ENCODE peak calls at places on chromosomes 5 and 9, in six cellular contexts. P, S, G, H, T and N are unnamed samples.

GRCh38 chr5:80763211-80763610 is 108.4 kb upstream of the DHFR start:
- DNase-seq in H (no peak), P (no peak), G (no peak), T (no peak), S (no peak), N (no peak)

GRCh38 chr5:107300928-107301327 is 369.8 kb downstream of the EFNA5 start:
- DNase-seq in T (no peak), H (no peak), S (no peak), P (no peak), G (no peak), N (peak; percentile 20)

GRCh38 chr9:15361737-15362136 is 54.7 kb upstream of the TTC39B start:
- DNase-seq in G (no peak), H (no peak), P (no peak), T (no peak), S (no peak), N (no peak)

GRCh38 chr5:153546566-153546965 is 56.1 kb downstream of the GRIA1 start:
- DNase-seq in P (no peak), T (no peak), H (no peak), G (no peak), S (no peak), N (no peak)

GRCh38 chr9:137968235-137968634 is 90.7 kb downstream of the CACNA1B start:
- DNase-seq in S (no peak), G (peak; percentile 6), P (no peak), H (peak; percentile 39), T (peak; percentile 40), N (no peak)

GRCh38 chr5:159504857-159505304 is 174.6 kb upstream of the IL12B start:
- DNase-seq in S (no peak), T (peak; percentile 72), H (no peak), P (peak; percentile 61), G (peak; percentile 42), N (peak; percentile 59)

GRCh38 chr5:136191304-136192014 is 1.5 kb downstream of the SMIM32 start:
- DNase-seq in H (peak; percentile 24), S (no peak), P (no peak), T (no peak), G (no peak), N (peak; percentile 56)

GRCh38 chr5:74017112-74017511 is 391.1 kb downstream of the ARHGEF28 start:
- DNase-seq in T (no peak), P (no peak), H (no peak), S (no peak), G (no peak), N (peak; percentile 92)

GRCh38 chr5:171428849-171429542 is 9.5 kb downstream of the FGF18 start:
- DNase-seq in G (no peak), H (no peak), P (no peak), S (no peak), T (peak; percentile 50), N (no peak)

GRCh38 chr5:172450861-172451695 is 3.2 kb downstream of the SH3PXD2B start:
- DNase-seq in H (peak; percentile 64), P (no peak), T (peak; percentile 70), G (peak; percentile 74), S (peak; percentile 53), N (peak; percentile 40)

GRCh38 chr9:21933281-21933680 is 60.9 kb downstream of the CDKN2A start:
- DNase-seq in P (no peak), T (no peak), S (no peak), G (no peak), H (no peak), N (peak; percentile 81)

GRCh38 chr5:177378884-177379883 is 5.0 kb upstream of the SLC34A1 start:
- DNase-seq in T (no peak), P (no peak), S (no peak), G (no peak), H (no peak), N (peak; percentile 92)

GRCh38 chr5:96967400-96967799 is 31.5 kb downstream of the LNPEP start:
- DNase-seq in G (no peak), P (no peak), S (no peak), T (no peak), H (no peak), N (no peak)

GRCh38 chr5:114308508-114308907 is 53.4 kb upstream of the KCNN2 start:
- DNase-seq in S (no peak), P (no peak), T (no peak), G (no peak), H (no peak), N (no peak)

GRCh38 chr5:59553992-59554391 is 339.5 kb downstream of the PDE4D start:
- DNase-seq in S (no peak), T (no peak), H (no peak), P (no peak), G (no peak), N (no peak)

GRCh38 chr5:120007619-120008018 is 378.3 kb downstream of the FAM170A start:
- DNase-seq in G (no peak), S (no peak), P (no peak), T (no peak), H (no peak), N (no peak)

GRCh38 chr5:68683632-68684035 is 410.2 kb upstream of the SLC30A5 start:
- DNase-seq in T (no peak), H (no peak), P (no peak), S (no peak), G (peak; percentile 59), N (peak; percentile 99)

GRCh38 chr9:133737071-133737773 is 930 bp downstream of the SARDH start:
- DNase-seq in S (peak; percentile 73), H (peak; percentile 72), P (no peak), G (peak; percentile 12), T (peak; percentile 46), N (no peak)

GRCh38 chr5:74107899-74108298 is 481.9 kb downstream of the ARHGEF28 start:
- DNase-seq in H (no peak), P (peak; percentile 61), T (peak; percentile 65), S (no peak), G (no peak), N (no peak)

GRCh38 chr5:122129332-122129731 is at the start of gene ZNF474:
- DNase-seq in S (peak; percentile 13), G (no peak), T (peak; percentile 72), P (no peak), H (no peak), N (peak; percentile 94)

GRCh38 chr5:148798786-148799185 is 27.6 kb upstream of the ADRB2 start:
- DNase-seq in H (no peak), T (no peak), S (no peak), P (no peak), G (no peak), N (no peak)

GRCh38 chr5:77885501-77885900 is 109.4 kb upstream of the TBCA start:
- DNase-seq in S (no peak), G (no peak), T (no peak), P (no peak), H (no peak), N (no peak)

GRCh38 chr5:140345919-140346347 is 470 bp downstream of the HBEGF start:
- DNase-seq in T (peak; percentile 80), G (peak; percentile 72), S (peak; percentile 71), P (peak; percentile 79), H (peak; percentile 88), N (no peak)

DNA sequence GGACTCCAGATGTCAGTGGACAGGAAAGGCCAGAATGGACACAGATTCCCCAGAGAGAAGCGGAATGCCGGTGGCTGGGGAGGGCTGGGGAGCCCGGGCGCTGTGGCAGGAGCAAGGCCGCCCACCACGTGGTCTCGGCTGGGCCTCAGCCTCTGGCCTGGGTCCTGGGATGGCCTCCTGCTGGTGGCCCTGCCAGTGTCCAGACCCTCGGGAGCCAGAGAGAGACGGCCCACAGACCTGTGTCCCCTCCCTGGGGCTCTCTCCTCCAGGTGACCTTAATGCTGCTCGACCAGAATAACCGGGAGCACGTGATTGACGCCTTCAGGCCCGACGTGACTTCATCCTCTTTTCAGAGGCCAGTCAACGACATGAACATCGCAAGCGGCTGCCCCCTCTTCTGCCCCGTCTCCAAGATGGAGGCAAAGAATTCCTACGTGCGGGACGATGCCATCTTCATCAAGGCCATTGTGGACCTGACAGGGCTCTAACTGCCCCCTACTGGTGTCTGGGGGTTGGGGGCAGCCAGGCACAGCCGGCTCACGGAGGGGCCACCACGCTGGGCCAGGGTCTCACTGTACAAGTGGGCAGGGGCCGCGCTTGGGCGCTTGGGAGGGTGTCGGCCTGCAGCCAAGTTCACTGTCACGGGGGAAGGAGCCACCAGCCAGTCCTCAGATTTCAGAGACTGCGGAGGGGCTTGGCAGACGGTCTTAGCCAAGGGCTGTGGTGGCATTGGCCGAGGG is 19.0 kb downstream of the FBXW5 start:
- DNase-seq in S (no peak), T (peak; percentile 83), P (no peak), G (no peak), H (no peak), N (no peak)
- TF ChIP-seq CTCF in S (no peak), T (no peak), P (no peak), G (no peak), H (no peak), N (no peak)

DNA sequence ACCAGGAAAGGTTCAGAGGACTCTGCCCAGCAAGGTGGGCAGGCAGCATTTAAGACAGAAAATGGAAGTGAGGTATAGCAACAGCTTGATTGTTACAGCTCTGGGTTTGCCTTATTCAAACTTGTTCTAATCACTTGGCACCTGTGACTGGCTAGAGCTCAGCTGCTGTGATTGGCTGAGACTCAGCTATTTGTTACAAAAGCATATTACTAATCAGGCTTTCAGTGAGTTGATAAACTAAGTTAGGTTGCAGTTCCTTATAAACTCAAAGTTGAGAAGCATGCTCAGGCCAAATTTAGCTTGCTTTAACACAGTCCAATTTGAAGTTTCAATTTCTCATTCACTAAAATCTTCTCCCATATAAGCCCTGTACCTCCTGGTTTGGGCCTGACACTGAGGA is 56.3 kb downstream of the GDA start:
- DNase-seq in H (no peak), G (no peak), T (no peak), S (peak; percentile 55), P (no peak), N (no peak)
- H3K27me3 ChIP-seq in H (no peaks in the 10 kb centered on the region), G (peaks cover 8% of the 10 kb centered on the region), T (no peaks in the 10 kb centered on the region), S (no peaks in the 10 kb centered on the region), P (no peaks in the 10 kb centered on the region), N (peaks cover 49% of the 10 kb centered on the region)

DNA sequence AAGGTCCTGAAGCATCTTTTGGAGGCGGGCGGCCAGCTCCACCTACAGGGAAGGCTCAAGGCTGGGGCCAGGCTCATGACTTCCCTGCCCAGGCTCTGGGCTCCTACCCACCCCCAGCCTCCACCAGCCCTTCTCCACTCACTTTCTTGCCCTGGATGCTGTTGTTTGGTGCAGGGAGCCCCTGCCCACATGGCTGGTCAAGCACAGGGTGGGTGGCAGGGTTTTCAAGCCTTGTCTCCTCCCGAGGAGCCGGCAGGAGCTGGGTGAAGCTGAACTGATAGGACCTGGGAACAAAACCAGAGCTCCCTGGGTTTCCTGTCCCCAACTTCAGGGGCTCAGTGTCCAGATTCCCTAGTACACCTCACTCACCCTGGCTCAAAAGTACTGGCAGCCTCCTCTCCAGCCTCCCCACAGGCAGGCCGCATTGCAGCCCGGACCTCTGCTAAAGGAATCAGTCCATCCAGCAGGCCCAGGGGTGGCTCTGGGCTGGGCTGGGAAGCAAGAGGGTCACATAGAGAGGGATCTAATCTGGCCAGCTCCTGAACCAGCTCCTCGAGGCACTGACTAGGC is 6.9 kb downstream of the SHROOM1 start:
- DNase-seq in T (no peak), G (no peak), S (no peak), H (no peak), P (no peak), N (no peak)
- TF ChIP-seq CTCF in T (no peak), G (no peak), S (no peak), H (no peak), P (no peak), N (no peak)

DNA sequence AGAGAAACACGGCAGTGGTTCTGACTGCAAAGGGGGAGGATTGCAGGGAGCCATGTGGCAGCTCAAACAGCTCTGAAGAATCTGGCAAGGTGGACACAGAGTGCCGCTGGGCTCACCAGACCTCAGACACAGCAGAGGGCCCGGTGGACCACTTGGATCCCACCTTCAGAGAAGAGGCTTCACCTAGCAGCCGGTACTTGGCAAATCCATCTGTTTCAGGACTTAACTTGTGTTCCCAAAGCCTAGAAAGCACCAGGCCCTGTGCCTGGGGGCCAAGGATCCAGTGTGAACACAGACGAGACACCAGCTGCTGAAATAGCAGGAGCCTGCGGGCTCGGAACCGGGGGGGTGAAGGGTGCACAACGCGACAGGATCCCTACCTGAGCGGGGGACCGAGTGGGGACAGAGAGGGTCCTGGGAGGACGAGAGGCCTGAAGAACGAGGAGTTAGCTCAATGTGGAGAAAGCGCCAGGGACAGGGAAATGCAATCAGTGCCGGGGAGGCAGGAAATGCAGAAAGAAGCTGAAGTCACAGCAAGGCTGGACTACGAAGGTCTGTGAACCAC is 44.6 kb downstream of the BTNL9 start:
- DNase-seq in S (no peak), H (no peak), P (no peak), G (no peak), T (no peak), N (no peak)
- H3K27me3 ChIP-seq in S (no peaks in the 10 kb centered on the region), H (peaks cover 28% of the 10 kb centered on the region), P (no peaks in the 10 kb centered on the region), G (peaks cover 13% of the 10 kb centered on the region), T (no peaks in the 10 kb centered on the region), N (peaks cover 27% of the 10 kb centered on the region)